ENCODE peak calls at places on chromosome 21, in eight cellular contexts. Z is activated naive CD4-positive, alpha-beta T cell; Y is MCF 10A; K is GM03348; D is NCI-H2107; X is BE2C; Q is fibroblast of mammary gland; E is 8988T. A is an unnamed sample.

GRCh38 chr21:39630191-39630591 is 17.5 kb downstream of the B3GALT5 start:
- DNase-seq in Z (no peak), Y (peak; percentile 17), K (no peak), D (no peak), X (no peak), Q (peak; percentile 78), E (no peak), A (peak; percentile 79)

GRCh38 chr21:14241322-14241721 is 25.4 kb downstream of the RBM11 start:
- DNase-seq in Z (no peak), Y (no peak), K (no peak), D (no peak), X (no peak), Q (no peak), E (no peak), A (no peak)

GRCh38 chr21:31397515-31397926 is 53.5 kb upstream of the TIAM1 start:
- DNase-seq in Z (no peak), Y (no peak), K (no peak), D (no peak), X (peak; percentile 40), Q (no peak), E (no peak), A (no peak)

GRCh38 chr21:41396452-41397107 is 29.5 kb upstream of the MX1 start:
- DNase-seq in Z (no peak), Y (peak; percentile 66), K (no peak), D (no peak), X (no peak), Q (peak; percentile 33), E (no peak), A (peak; percentile 24)

GRCh38 chr21:45404726-45405270 is at the start of gene COL18A1:
- DNase-seq in Z (peak; percentile 43), Y (peak; percentile 25), K (peak; percentile 91), D (no peak), X (peak; percentile 77), Q (peak; percentile 26), E (peak; percentile 76), A (peak; percentile 51)

GRCh38 chr21:42639646-42640152 is 13.7 kb upstream of the PDE9A start:
- DNase-seq in Z (no peak), Y (peak; percentile 13), K (no peak), D (no peak), X (no peak), Q (no peak), E (no peak), A (no peak)

GRCh38 chr21:42500736-42501135 is 4.7 kb upstream of the RSPH1 start:
- DNase-seq in Z (no peak), Y (no peak), K (no peak), D (no peak), X (no peak), Q (no peak), E (no peak), A (no peak)

GRCh38 chr21:41972511-41973205 is 18.8 kb upstream of the C2CD2 start:
- DNase-seq in Z (no peak), Y (no peak), K (no peak), D (no peak), X (no peak), Q (no peak), E (no peak), A (no peak)

GRCh38 chr21:25831300-25831699 is 96.5 kb downstream of the GABPA start:
- DNase-seq in Z (no peak), Y (no peak), K (no peak), D (no peak), X (no peak), Q (no peak), E (no peak), A (peak; percentile 18)

GRCh38 chr21:27047331-27048314 is 80.7 kb upstream of the ADAMTS5 start:
- DNase-seq in Z (no peak), Y (peak; percentile 68), K (peak; percentile 6), D (no peak), X (no peak), Q (peak; percentile 93), E (no peak), A (peak; percentile 48)

GRCh38 chr21:32940079-32941014 is 85.4 kb upstream of the OLIG2 start:
- DNase-seq in Z (no peak), Y (peak; percentile 67), K (peak; percentile 58), D (peak; percentile 41), X (peak; percentile 47), Q (peak; percentile 46), E (no peak), A (peak; percentile 42)

GRCh38 chr21:21148009-21148408 is 149.8 kb downstream of the NCAM2 start:
- DNase-seq in Z (no peak), Y (no peak), K (no peak), D (no peak), X (no peak), Q (no peak), E (no peak), A (no peak)

GRCh38 chr21:28126521-28127317 is 866.0 kb downstream of the LTN1 start:
- DNase-seq in Z (no peak), Y (no peak), K (no peak), D (no peak), X (no peak), Q (no peak), E (no peak), A (no peak)

GRCh38 chr21:26123012-26123411 is 47.6 kb downstream of the APP start:
- DNase-seq in Z (no peak), Y (no peak), K (no peak), D (no peak), X (no peak), Q (no peak), E (no peak), A (no peak)

GRCh38 chr21:28548291-28548690 is 444.4 kb downstream of the LTN1 start:
- DNase-seq in Z (no peak), Y (no peak), K (no peak), D (no peak), X (no peak), Q (peak; percentile 44), E (no peak), A (peak; percentile 26)

GRCh38 chr21:43994085-43994484 is 18.0 kb upstream of the TRAPPC10 start:
- DNase-seq in Z (no peak), Y (no peak), K (no peak), D (no peak), X (no peak), Q (no peak), E (no peak), A (no peak)

GRCh38 chr21:14259669-14260458 is 43.9 kb downstream of the RBM11 start:
- DNase-seq in Z (no peak), Y (peak; percentile 65), K (peak; percentile 60), D (peak; percentile 21), X (no peak), Q (peak; percentile 56), E (no peak), A (peak; percentile 24)

GRCh38 chr21:33115586-33116541 is 45.9 kb downstream of the OLIG1 start:
- DNase-seq in Z (no peak), Y (no peak), K (no peak), D (no peak), X (no peak), Q (no peak), E (no peak), A (no peak)